ENCODE peak calls at places on chromosomes 5 and 9, in nine cellular contexts. S is fibroblast of lung, Y is lung, H is endothelial cell, O is endodermal cell, F is RWPE2, K is Calu3, G is heart left ventricle, W is colonic mucosa. U is an unnamed sample.
A peak's percentile ranks its signal among the peaks of the same experiment; 100 is the strongest.

GRCh38 chr9:35229066-35229778 is 67.4 kb downstream of the UNC13B start:
- DNase-seq in S (no peak), Y (no peak), H (no peak), O (no peak), F (no peak), K (peak; percentile 1), G (no peak), W (no peak), U (no peak)

GRCh38 chr5:130797303-130797702 is 367.8 kb downstream of the HINT1 start:
- DNase-seq in S (no peak), Y (no peak), H (no peak), O (no peak), F (no peak), K (no peak), G (no peak), W (no peak), U (no peak)

GRCh38 chr9:20728493-20729220 is 44.6 kb downstream of the FOCAD start:
- DNase-seq in S (peak; percentile 55), Y (no peak), H (no peak), O (no peak), F (no peak), K (no peak), G (peak; percentile 18), W (peak; percentile 24), U (no peak)

GRCh38 chr9:94869415-94869838 is 142.9 kb downstream of the AOPEP start:
- DNase-seq in S (peak; percentile 90), Y (no peak), H (no peak), O (no peak), F (no peak), K (no peak), G (no peak), W (no peak), U (peak; percentile 24)

GRCh38 chr5:130135506-130135905 is 231.2 kb downstream of the CHSY3 start:
- DNase-seq in S (peak; percentile 81), Y (no peak), H (no peak), O (no peak), F (no peak), K (no peak), G (no peak), W (no peak), U (no peak)

GRCh38 chr5:84597904-84598303 is 213.2 kb upstream of the EDIL3 start:
- DNase-seq in S (no peak), Y (no peak), H (no peak), O (peak; percentile 69), F (no peak), K (no peak), G (no peak), W (no peak), U (no peak)

GRCh38 chr9:111955048-111955447 is 58.4 kb downstream of the UGCG start:
- DNase-seq in S (no peak), Y (no peak), H (no peak), O (no peak), F (no peak), K (no peak), G (no peak), W (no peak), U (no peak)

GRCh38 chr9:110814159-110814558 is 145.6 kb downstream of the MUSK start:
- DNase-seq in S (peak; percentile 12), Y (no peak), H (no peak), O (no peak), F (peak; percentile 72), K (no peak), G (no peak), W (no peak), U (no peak)

GRCh38 chr5:143182901-143183820 is 220.3 kb downstream of the NR3C1 start:
- DNase-seq in S (peak; percentile 76), Y (no peak), H (no peak), O (no peak), F (no peak), K (no peak), G (peak; percentile 38), W (no peak), U (no peak)

GRCh38 chr5:107293551-107293950 is 377.2 kb downstream of the EFNA5 start:
- DNase-seq in S (peak; percentile 20), Y (no peak), H (no peak), O (no peak), F (no peak), K (no peak), G (no peak), W (no peak), U (no peak)

GRCh38 chr5:9545959-9546851 is at the start of gene SEMA5A:
- DNase-seq in S (peak; percentile 70), Y (peak; percentile 73), H (peak; percentile 61), O (peak; percentile 93), F (peak; percentile 88), K (no peak), G (peak; percentile 82), W (peak; percentile 91), U (peak; percentile 61)

GRCh38 chr9:97628668-97629067 is 4.5 kb downstream of the TSTD2 start:
- DNase-seq in S (no peak), Y (no peak), H (no peak), O (peak; percentile 51), F (no peak), K (no peak), G (no peak), W (no peak), U (no peak)

GRCh38 chr5:159341145-159341544 is 10.9 kb upstream of the IL12B start:
- DNase-seq in S (no peak), Y (no peak), H (no peak), O (no peak), F (no peak), K (no peak), G (no peak), W (no peak), U (no peak)

GRCh38 chr9:72914750-72915149 is 38.1 kb downstream of the ALDH1A1 start:
- DNase-seq in S (no peak), Y (no peak), H (no peak), O (no peak), F (no peak), K (no peak), G (no peak), W (no peak), U (no peak)

GRCh38 chr9:93963969-93964368 is 8.8 kb upstream of the BARX1 start:
- DNase-seq in S (no peak), Y (no peak), H (no peak), O (peak; percentile 44), F (no peak), K (no peak), G (no peak), W (peak; percentile 3), U (no peak)

GRCh38 chr5:97554992-97555981 is 372.2 kb upstream of the RIOK2 start:
- DNase-seq in S (peak; percentile 73), Y (no peak), H (no peak), O (no peak), F (no peak), K (no peak), G (no peak), W (no peak), U (peak; percentile 54)

GRCh38 chr9:94029932-94030317 is 54.3 kb upstream of the PTPDC1 start:
- DNase-seq in S (no peak), Y (no peak), H (no peak), O (no peak), F (no peak), K (no peak), G (no peak), W (no peak), U (no peak)

GRCh38 chr5:40165789-40166728 is 513.7 kb upstream of the PTGER4 start:
- DNase-seq in S (no peak), Y (no peak), H (no peak), O (peak; percentile 44), F (no peak), K (no peak), G (no peak), W (no peak), U (peak; percentile 11)

GRCh38 chr5:165137701-165138100 is 1632.3 kb downstream of the MAT2B start:
- DNase-seq in S (no peak), Y (no peak), H (no peak), O (no peak), F (no peak), K (no peak), G (no peak), W (no peak), U (no peak)
- TF ChIP-seq CTCF in S (no peak), Y (no peak), H (no peak), O (no peak), F (no peak), K (no peak), G (no peak), W (no peak), U (no peak)

DNA sequence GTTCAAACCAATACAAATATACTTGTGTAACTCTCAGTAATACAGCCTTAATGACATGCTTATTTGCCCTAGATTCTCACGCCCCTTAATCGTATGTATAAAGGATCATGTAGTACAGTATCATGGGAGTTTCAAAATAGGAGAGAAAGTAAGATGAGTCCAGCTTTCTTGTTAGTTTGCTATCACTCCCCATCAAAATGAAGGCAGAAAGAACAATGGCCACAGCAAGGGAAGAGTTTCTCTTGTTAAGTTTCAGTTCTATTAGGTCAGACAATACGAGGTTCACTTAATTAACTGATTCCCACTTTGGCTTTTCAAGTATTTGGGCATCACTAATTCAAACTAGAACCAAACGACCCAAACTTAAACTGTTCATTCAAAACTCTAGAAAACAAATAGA is 55.4 kb downstream of the CDC14B start:
- DNase-seq in S (no peak), Y (no peak), H (no peak), O (no peak), F (no peak), K (no peak), G (no peak), W (no peak), U (no peak)
- TF ChIP-seq CTCF in S (no peak), Y (no peak), H (no peak), O (no peak), F (no peak), K (no peak), G (no peak), W (no peak), U (no peak)

GRCh38 chr9:18861599-18862546 is 171.1 kb downstream of the SAXO1 start:
- DNase-seq in S (peak; percentile 77), Y (no peak), H (peak; percentile 21), O (peak; percentile 80), F (no peak), K (no peak), G (peak; percentile 58), W (no peak), U (no peak)
- TF ChIP-seq CTCF in S (peak; percentile 23), Y (no peak), H (no peak), O (no peak), F (no peak), K (no peak), G (no peak), W (no peak), U (no peak)

GRCh38 chr5:124528838-124529237 is 217.6 kb downstream of the ZNF608 start:
- DNase-seq in S (peak; percentile 93), Y (no peak), H (no peak), O (no peak), F (no peak), K (no peak), G (no peak), W (no peak), U (no peak)

GRCh38 chr5:124521461-124522230 is 224.8 kb downstream of the ZNF608 start:
- DNase-seq in S (no peak), Y (no peak), H (no peak), O (no peak), F (no peak), K (no peak), G (no peak), W (no peak), U (no peak)

GRCh38 chr5:124519396-124519795 is 227.0 kb downstream of the ZNF608 start:
- DNase-seq in S (peak; percentile 90), Y (no peak), H (no peak), O (no peak), F (no peak), K (no peak), G (peak; percentile 35), W (no peak), U (peak; percentile 42)

GRCh38 chr5:124527220-124527991 is 219.0 kb downstream of the ZNF608 start:
- DNase-seq in S (peak; percentile 79), Y (no peak), H (no peak), O (no peak), F (no peak), K (peak; percentile 24), G (no peak), W (peak; percentile 59), U (no peak)

GRCh38 chr5:124524552-124525232 is 221.7 kb downstream of the ZNF608 start:
- DNase-seq in S (no peak), Y (no peak), H (no peak), O (no peak), F (no peak), K (no peak), G (no peak), W (no peak), U (no peak)
- TF ChIP-seq CTCF in S (no peak), Y (no peak), H (no peak), O (peak; percentile 55), F (no peak), K (no peak), G (no peak), W (no peak), U (no peak)

U was measured in HFFc6.